ENCODE peak calls at places on chromosomes 4 and X, in ten cellular contexts. P is KBM-7; T is stimulated activated CD8-positive, alpha-beta memory T cell treated with anti-CD3 and anti-CD28 coated beads, Interleukin-15, amount 100 ng/mL, for 4 hours; J is NCI-H510A treated with DMSO at 0.1 percent for 48 hours; G is non-pigmented ciliary epithelial cell; B is left colon; C is tibial nerve; A is GM20000; M is H4; Y is heart left ventricle. O is an unnamed sample.
A peak's percentile ranks its signal among the peaks of the same experiment; 100 is the strongest.

GRCh38 chr4:156884183-156884582 is 87.4 kb downstream of the PDGFC start:
- DNase-seq in P (no peak), T (no peak), J (no peak), G (no peak), B (no peak), C (no peak), A (no peak), M (no peak), Y (no peak), O (no peak)

GRCh38 chr4:176939445-176939844 is 146.7 kb upstream of the VEGFC start:
- DNase-seq in P (no peak), T (no peak), J (no peak), G (peak; percentile 37), B (no peak), C (no peak), A (no peak), M (no peak), Y (no peak), O (no peak)

GRCh38 chrX:2474280-2474962 is 26.4 kb downstream of the DHRSX start:
- DNase-seq in P (no peak), T (no peak), J (no peak), G (no peak), B (no peak), C (no peak), A (no peak), M (no peak), Y (no peak), O (no peak)

GRCh38 chr4:39825741-39826231 is 127.8 kb downstream of the UBE2K start:
- DNase-seq in P (no peak), T (no peak), J (no peak), G (no peak), B (no peak), C (no peak), A (no peak), M (peak; percentile 57), Y (no peak), O (no peak)

GRCh38 chr4:174136013-174136412 is 147.5 kb downstream of the FBXO8 start:
- DNase-seq in P (no peak), T (no peak), J (no peak), G (no peak), B (no peak), C (no peak), A (no peak), M (no peak), Y (no peak), O (no peak)

GRCh38 chr4:120536884-120537283 is 385.6 kb downstream of the PRDM5 start:
- DNase-seq in P (no peak), T (no peak), J (no peak), G (no peak), B (no peak), C (no peak), A (no peak), M (no peak), Y (no peak), O (no peak)

GRCh38 chrX:143580266-143580665 is 55.6 kb downstream of the SLITRK4 start:
- DNase-seq in P (peak; percentile 69), T (no peak), J (no peak), G (no peak), B (no peak), C (no peak), A (no peak), M (no peak), Y (no peak), O (no peak)

GRCh38 chrX:32448320-32448719 is 763.0 kb downstream of the DMD start:
- DNase-seq in P (peak; percentile 48), T (no peak), J (peak; percentile 4), G (no peak), B (no peak), C (no peak), A (peak; percentile 4), M (peak; percentile 42), Y (no peak), O (no peak)

GRCh38 chr4:182885022-182885737 is 32.0 kb downstream of the DCTD start:
- DNase-seq in P (no peak), T (no peak), J (no peak), G (no peak), B (no peak), C (no peak), A (no peak), M (no peak), Y (no peak), O (no peak)

GRCh38 chrX:1248381-1249061 is 20.1 kb upstream of the CSF2RA start:
- DNase-seq in P (no peak), T (no peak), J (no peak), G (no peak), B (no peak), C (no peak), A (peak; percentile 49), M (no peak), Y (no peak), O (no peak)

GRCh38 chr4:56215901-56216300 is 171.4 kb downstream of the AASDH start:
- DNase-seq in P (peak; percentile 85), T (no peak), J (no peak), G (peak; percentile 22), B (peak; percentile 54), C (no peak), A (no peak), M (peak; percentile 29), Y (no peak), O (no peak)

GRCh38 chr4:111492501-111492900 is 652.8 kb upstream of the FAM241A start:
- DNase-seq in P (no peak), T (no peak), J (no peak), G (no peak), B (no peak), C (no peak), A (no peak), M (no peak), Y (no peak), O (no peak)

GRCh38 chr4:3285558-3286334 is 7.1 kb upstream of the RGS12 start:
- DNase-seq in P (no peak), T (no peak), J (no peak), G (no peak), B (peak; percentile 41), C (no peak), A (no peak), M (peak; percentile 87), Y (no peak), O (no peak)

GRCh38 chr4:106978046-106978774 is 57.9 kb downstream of the DKK2 start:
- DNase-seq in P (peak; percentile 15), T (no peak), J (no peak), G (no peak), B (no peak), C (no peak), A (no peak), M (no peak), Y (no peak), O (no peak)

GRCh38 chr4:188680004-188680666 is 540.9 kb downstream of the TRIML1 start:
- DNase-seq in P (no peak), T (no peak), J (no peak), G (no peak), B (no peak), C (no peak), A (no peak), M (no peak), Y (no peak), O (no peak)

GRCh38 chr4:182578402-182578801 is 335.2 kb downstream of the TENM3 start:
- DNase-seq in P (no peak), T (no peak), J (no peak), G (peak; percentile 38), B (no peak), C (no peak), A (no peak), M (peak; percentile 58), Y (no peak), O (no peak)